ENCODE peak calls at places on chromosomes 2 and 18, in five cellular contexts. One of them, this sample, is unnamed.

GRCh38 chr2:65172994-65173790 is 43.3 kb upstream of the RAB1A start:
- DNase-seq in sigmoid colon: no peak
- DNase-seq in GM20000: no peak
- DNase-seq in glutamatergic neuron: no peak
- DNase-seq in osteocyte: no peak
- DNase-seq in this sample: no peak

GRCh38 chr18:3179430-3180089 is 40.2 kb downstream of the MYOM1 start:
- DNase-seq in GM20000: peak; percentile 43
- DNase-seq in glutamatergic neuron: no peak
- DNase-seq in osteocyte: no peak
- DNase-seq in sigmoid colon: no peak
- DNase-seq in this sample: no peak

GRCh38 chr18:55861266-55861665 is 273.3 kb upstream of the TCF4 start:
- DNase-seq in sigmoid colon: no peak
- DNase-seq in glutamatergic neuron: no peak
- DNase-seq in GM20000: no peak
- DNase-seq in osteocyte: no peak
- DNase-seq in this sample: no peak

GRCh38 chr18:11925800-11926481 is 17.8 kb upstream of the MPPE1 start:
- DNase-seq in glutamatergic neuron: no peak
- DNase-seq in GM20000: no peak
- DNase-seq in osteocyte: no peak
- DNase-seq in sigmoid colon: no peak
- DNase-seq in this sample: no peak

GRCh38 chr2:241000831-241001321 is 2.5 kb downstream of the SNED1 start:
- DNase-seq in sigmoid colon: peak; percentile 57
- DNase-seq in GM20000: no peak
- DNase-seq in osteocyte: peak; percentile 75
- DNase-seq in glutamatergic neuron: no peak
- DNase-seq in this sample: no peak

GRCh38 chr2:124187948-124188347 is 162.9 kb downstream of the CNTNAP5 start:
- DNase-seq in osteocyte: no peak
- DNase-seq in GM20000: no peak
- DNase-seq in glutamatergic neuron: no peak
- DNase-seq in sigmoid colon: no peak
- DNase-seq in this sample: no peak

GRCh38 chr2:175062787-175063585 is 57.8 kb upstream of the CHN1 start:
- DNase-seq in osteocyte: no peak
- DNase-seq in glutamatergic neuron: no peak
- DNase-seq in sigmoid colon: no peak
- DNase-seq in GM20000: no peak
- DNase-seq in this sample: no peak

GRCh38 chr2:196244966-196245365 is 73.6 kb upstream of the STK17B start:
- DNase-seq in osteocyte: no peak
- DNase-seq in sigmoid colon: no peak
- DNase-seq in GM20000: no peak
- DNase-seq in glutamatergic neuron: no peak
- DNase-seq in this sample: no peak

GRCh38 chr2:134975281-134976009 is 56.8 kb downstream of the CCNT2 start:
- DNase-seq in sigmoid colon: no peak
- DNase-seq in osteocyte: no peak
- DNase-seq in glutamatergic neuron: no peak
- DNase-seq in GM20000: no peak
- DNase-seq in this sample: no peak

GRCh38 chr2:160583162-160583522 is 89.5 kb upstream of the RBMS1 start:
- DNase-seq in glutamatergic neuron: no peak
- DNase-seq in GM20000: no peak
- DNase-seq in sigmoid colon: no peak
- DNase-seq in osteocyte: no peak
- DNase-seq in this sample: no peak

DNA sequence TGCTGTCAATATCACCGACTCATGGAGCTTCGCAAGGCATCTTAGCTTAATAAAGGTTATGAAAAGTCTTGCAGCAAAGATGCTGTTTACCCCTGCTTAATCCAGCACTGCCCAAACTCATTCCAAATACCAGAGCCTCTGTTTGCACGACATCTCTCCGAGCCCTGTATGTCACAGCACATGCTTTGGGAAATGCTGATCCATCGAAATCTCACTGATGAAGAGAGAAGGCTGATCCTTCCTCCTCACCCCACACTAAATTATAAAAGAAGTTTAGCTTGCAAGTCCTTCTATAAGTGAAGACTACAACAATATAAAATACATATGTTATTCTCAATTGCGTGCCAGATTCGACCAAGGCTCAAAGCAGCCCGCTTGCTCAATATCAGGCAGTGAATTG is 30.7 kb upstream of the SLC35F6 start:
- DNase-seq in sigmoid colon: no peak
- DNase-seq in osteocyte: no peak
- DNase-seq in GM20000: no peak
- DNase-seq in glutamatergic neuron: no peak
- DNase-seq in this sample: no peak
- TF ChIP-seq CTCF in sigmoid colon: no peak
- TF ChIP-seq CTCF in osteocyte: no peak
- TF ChIP-seq CTCF in GM20000: no peak
- TF ChIP-seq CTCF in glutamatergic neuron: no peak
- TF ChIP-seq CTCF in this sample: no peak

DNA sequence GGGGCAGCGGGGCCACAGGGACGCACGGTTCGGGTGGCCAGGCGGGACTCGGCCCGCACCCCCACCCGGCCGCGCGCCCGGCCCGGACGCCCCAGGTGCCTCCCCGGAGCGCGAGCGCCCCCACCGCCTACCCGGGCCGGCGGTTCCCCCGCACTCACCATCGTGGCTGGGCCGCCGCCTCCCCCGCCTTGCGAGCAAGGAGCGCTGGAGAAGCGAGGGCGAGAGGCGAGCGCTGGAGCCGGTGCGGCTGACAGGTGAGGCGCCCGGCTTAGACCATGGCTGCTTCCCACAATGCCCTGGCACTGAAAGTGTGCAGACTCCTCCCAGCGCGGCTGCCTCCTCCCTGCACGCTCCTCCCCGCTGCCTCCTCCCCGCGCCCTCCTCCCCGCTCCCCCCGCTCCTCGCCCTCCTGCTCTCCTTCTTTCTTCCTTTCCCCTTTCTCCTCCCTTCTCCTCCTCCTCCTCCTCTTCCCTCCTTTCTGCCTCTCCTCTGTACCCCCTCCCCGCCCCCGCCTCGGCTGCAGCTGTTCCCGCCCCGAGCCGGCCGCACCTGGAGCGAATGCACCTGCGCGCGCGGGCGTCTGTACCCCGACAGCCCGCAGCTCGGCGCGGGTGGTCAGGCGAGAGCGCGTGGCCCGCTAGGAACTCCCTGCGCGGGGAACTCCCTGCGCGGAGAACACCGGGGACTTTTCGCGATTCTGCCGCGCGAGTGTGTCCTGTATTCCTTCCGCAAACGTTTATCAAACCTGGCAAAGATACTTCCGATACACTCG is at the start of gene AP1S3:
- DNase-seq in osteocyte: peak; percentile 86
- DNase-seq in sigmoid colon: peak; percentile 73
- DNase-seq in GM20000: peak; percentile 93
- DNase-seq in glutamatergic neuron: peak; percentile 75
- DNase-seq in this sample: peak; percentile 50
- TF ChIP-seq CTCF in osteocyte: no peak
- TF ChIP-seq CTCF in sigmoid colon: no peak
- TF ChIP-seq CTCF in GM20000: no peak
- TF ChIP-seq CTCF in glutamatergic neuron: no peak
- TF ChIP-seq CTCF in this sample: peak; percentile 16

DNA sequence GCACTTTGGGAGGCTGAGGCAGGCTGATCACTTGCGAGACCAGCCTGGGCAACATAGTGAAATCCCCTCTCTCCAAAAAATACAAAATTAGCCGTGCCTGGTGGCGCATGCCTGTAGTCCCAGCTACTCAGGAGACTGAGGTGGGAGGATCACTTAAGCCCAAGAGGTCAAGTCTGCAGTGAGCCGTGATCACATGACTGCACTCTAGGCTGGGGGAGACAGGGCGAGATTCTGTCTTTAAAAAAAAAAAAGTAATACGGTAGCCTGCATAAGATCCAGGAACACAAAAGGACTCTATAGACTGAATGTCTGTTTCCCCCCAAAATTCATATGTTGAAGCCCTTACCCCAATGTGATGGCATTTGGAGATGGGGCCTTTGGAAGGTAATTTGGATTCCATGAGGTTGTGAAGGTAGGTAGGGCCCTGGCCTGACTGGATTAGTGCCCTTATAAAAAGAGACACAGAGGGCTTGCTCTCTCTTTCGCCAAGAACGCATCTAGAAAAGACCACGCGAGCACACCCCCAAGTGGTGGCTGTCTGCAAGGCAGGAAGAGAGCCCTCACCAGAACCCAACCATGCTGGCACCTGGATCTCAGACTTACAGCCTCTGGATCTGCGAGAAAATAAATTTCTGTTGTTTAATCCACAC is 17.0 kb downstream of the MBOAT2 start:
- DNase-seq in GM20000: no peak
- DNase-seq in osteocyte: no peak
- DNase-seq in glutamatergic neuron: peak; percentile 57
- DNase-seq in sigmoid colon: no peak
- DNase-seq in this sample: peak; percentile 23
- TF ChIP-seq CTCF in GM20000: no peak
- TF ChIP-seq CTCF in osteocyte: peak; percentile 26
- TF ChIP-seq CTCF in glutamatergic neuron: peak; percentile 43
- TF ChIP-seq CTCF in sigmoid colon: no peak
- TF ChIP-seq CTCF in this sample: peak; percentile 48

DNA sequence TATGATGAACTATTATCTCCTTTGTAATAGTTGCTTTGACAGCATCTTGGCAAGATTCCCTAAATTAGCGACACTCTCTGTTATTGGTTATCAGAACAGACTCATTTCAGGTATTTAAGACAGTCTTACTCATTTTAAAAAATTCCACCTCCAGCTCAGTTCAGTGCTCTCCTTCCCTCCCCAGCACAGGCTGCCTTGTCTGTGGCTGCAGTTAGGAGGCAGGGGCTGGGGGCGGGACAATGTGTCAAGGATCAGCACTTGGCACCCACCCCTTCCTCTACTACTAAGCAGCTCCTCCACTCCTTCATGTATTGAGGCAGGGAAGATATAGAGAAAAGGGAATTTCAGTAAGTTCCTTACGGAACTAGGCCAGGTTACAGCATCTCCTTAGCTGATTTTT is 85.0 kb downstream of the VSNL1 start:
- DNase-seq in GM20000: no peak
- DNase-seq in sigmoid colon: no peak
- DNase-seq in osteocyte: no peak
- DNase-seq in glutamatergic neuron: no peak
- DNase-seq in this sample: no peak
- TF ChIP-seq CTCF in GM20000: no peak
- TF ChIP-seq CTCF in sigmoid colon: no peak
- TF ChIP-seq CTCF in osteocyte: no peak
- TF ChIP-seq CTCF in glutamatergic neuron: no peak
- TF ChIP-seq CTCF in this sample: no peak